ENCODE peak calls at places on chromosomes 12 and 14, in seven cellular contexts. B, S, R, Y, H, P and A are unnamed samples.

GRCh38 chr14:25350802-25351201 is 300.9 kb upstream of the STXBP6 start:
- DNase-seq in B (no peak), S (no peak), R (no peak), Y (no peak), H (no peak), P (no peak), A (no peak)

GRCh38 chr14:71591929-71592328 is 340.3 kb upstream of the RGS6 start:
- DNase-seq in B (no peak), S (no peak), R (no peak), Y (no peak), H (no peak), P (peak; percentile 16), A (no peak)

GRCh38 chr14:53591816-53592215 is 364.8 kb downstream of the BMP4 start:
- DNase-seq in B (no peak), S (no peak), R (no peak), Y (no peak), H (no peak), P (no peak), A (no peak)

GRCh38 chr12:66352899-66353298 is 50.6 kb downstream of the HELB start:
- DNase-seq in B (no peak), S (no peak), R (no peak), Y (no peak), H (no peak), P (no peak), A (no peak)

GRCh38 chr12:74644681-74645080 is 107.0 kb downstream of the ATXN7L3B start:
- DNase-seq in B (no peak), S (no peak), R (no peak), Y (no peak), H (no peak), P (no peak), A (no peak)

GRCh38 chr14:92403981-92404380 is 81.0 kb downstream of the SLC24A4 start:
- DNase-seq in B (no peak), S (no peak), R (no peak), Y (no peak), H (no peak), P (no peak), A (no peak)

GRCh38 chr14:95098984-95099599 is 58.2 kb downstream of the DICER1 start:
- DNase-seq in B (peak; percentile 68), S (peak; percentile 55), R (peak; percentile 64), Y (no peak), H (no peak), P (peak; percentile 46), A (peak; percentile 14)

GRCh38 chr12:52126605-52127578 is 47.4 kb downstream of the SMIM41 start:
- DNase-seq in B (no peak), S (peak; percentile 57), R (peak; percentile 41), Y (no peak), H (no peak), P (no peak), A (peak; percentile 54)

GRCh38 chr12:46887870-46888269 is 62.1 kb upstream of the SLC38A4 start:
- DNase-seq in B (no peak), S (no peak), R (no peak), Y (no peak), H (no peak), P (no peak), A (no peak)